ENCODE peak calls at places on chromosomes 2 and 18, in seven cellular contexts. V, K, U, R, G, M and B are unnamed samples.

GRCh38 chr18:45920367-45920766 is 46.8 kb downstream of the EPG5 start:
- DNase-seq in G (peak), V (peak), M (no peak), K (no peak), R (no peak), U (peak), B (no peak)

GRCh38 chr2:17818235-17818634 is 2.0 kb downstream of the MSGN1 start:
- DNase-seq in U (no peak), K (no peak), G (no peak), V (no peak), R (no peak), M (no peak), B (no peak)

GRCh38 chr18:63249781-63250180 is 69.8 kb downstream of the BCL2 start:
- DNase-seq in M (no peak), V (no peak), U (no peak), R (no peak), K (no peak), G (peak), B (no peak)

GRCh38 chr2:33214436-33214835 is 262.0 kb upstream of the RASGRP3 start:
- DNase-seq in G (no peak), M (no peak), R (no peak), K (no peak), U (no peak), V (no peak), B (no peak)

GRCh38 chr2:37711308-37711731 is 39.9 kb upstream of the CDC42EP3 start:
- DNase-seq in R (peak), K (peak), G (no peak), U (no peak), M (no peak), V (no peak), B (no peak)

GRCh38 chr2:233074106-233074505 is 14.0 kb downstream of the INPP5D start:
- DNase-seq in R (peak), M (no peak), K (no peak), V (no peak), U (no peak), G (no peak), B (no peak)

GRCh38 chr18:9825571-9826073 is 60.2 kb upstream of the TXNDC2 start:
- DNase-seq in G (peak), K (peak), V (no peak), U (no peak), M (no peak), R (peak), B (no peak)

GRCh38 chr2:221109552-221109951 is 462.6 kb downstream of the EPHA4 start:
- DNase-seq in V (no peak), U (no peak), K (no peak), M (no peak), G (no peak), R (no peak), B (no peak)

GRCh38 chr2:47072018-47072691 is 83.0 kb downstream of the STPG4 start:
- DNase-seq in V (peak), R (no peak), M (no peak), K (no peak), G (peak), U (no peak), B (no peak)

GRCh38 chr2:166765141-166765540 is 123.1 kb upstream of the XIRP2 start:
- DNase-seq in M (no peak), U (no peak), K (no peak), V (no peak), G (no peak), R (peak), B (no peak)

GRCh38 chr2:45834372-45834771 is 182.9 kb downstream of the PRKCE start:
- DNase-seq in K (no peak), R (no peak), M (no peak), G (no peak), U (no peak), V (no peak), B (no peak)

GRCh38 chr18:199768-200167 is 41.4 kb downstream of the USP14 start:
- DNase-seq in R (no peak), K (no peak), V (no peak), G (no peak), U (no peak), M (no peak), B (no peak)

GRCh38 chr2:11652555-11652954 is 17.4 kb downstream of the NTSR2 start:
- DNase-seq in R (no peak), M (no peak), G (no peak), K (no peak), V (no peak), U (no peak), B (no peak)
- TF ChIP-seq CTCF in R (no peak), M (no peak), G (no peak), K (no peak), V (no peak), U (no peak), B (no peak)

GRCh38 chr18:24023185-24023814 is 8.7 kb downstream of the TTC39C start:
- DNase-seq in V (no peak), R (peak), K (no peak), M (no peak), U (no peak), G (no peak), B (no peak)
- TF ChIP-seq CTCF in V (no peak), R (peak), K (no peak), M (peak), U (no peak), G (no peak), B (no peak)

GRCh38 chr18:11574545-11574944 is 34.9 kb upstream of the SLC35G4 start:
- DNase-seq in V (no peak), M (no peak), R (no peak), U (no peak), G (no peak), K (no peak), B (no peak)

GRCh38 chr18:11570073-11570588 is 39.3 kb upstream of the SLC35G4 start:
- DNase-seq in V (no peak), R (peak), G (no peak), U (no peak), K (no peak), M (no peak), B (no peak)

GRCh38 chr18:11572201-11572600 is 37.2 kb upstream of the SLC35G4 start:
- DNase-seq in M (no peak), G (no peak), R (peak), U (no peak), K (no peak), V (no peak), B (no peak)

GRCh38 chr18:11567391-11567790 is 42.0 kb upstream of the SLC35G4 start:
- DNase-seq in V (no peak), K (no peak), R (peak), M (no peak), U (no peak), G (no peak), B (no peak)

DNA sequence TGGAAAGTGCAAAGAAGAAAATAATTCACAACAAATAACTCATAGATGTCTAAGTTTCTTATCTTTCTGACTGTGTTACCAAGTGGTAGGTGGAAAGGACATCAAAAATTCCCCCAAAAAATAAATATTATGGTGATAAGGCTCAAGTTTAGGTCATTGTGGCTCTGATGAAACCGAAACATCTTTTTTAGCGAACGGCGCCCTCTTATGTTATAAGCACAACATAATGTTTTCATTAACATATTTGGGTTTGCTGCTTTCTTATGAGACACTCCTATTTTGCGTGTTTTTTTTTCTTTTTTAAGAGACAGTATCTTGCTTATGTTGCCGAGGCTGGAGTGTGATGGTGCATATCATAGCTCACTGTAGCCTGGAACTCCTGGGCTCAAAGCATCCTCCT is 38.6 kb upstream of the SLC35G4 start:
- DNase-seq in R (peak), G (no peak), K (no peak), M (no peak), V (no peak), U (no peak), B (no peak)
- TF ChIP-seq CTCF in R (peak), G (no peak), K (peak), M (no peak), V (no peak), U (peak), B (no peak)

GRCh38 chr2:239747274-239747673 is 277.9 kb downstream of the NDUFA10 start:
- DNase-seq in V (no peak), K (no peak), M (no peak), R (no peak), G (no peak), U (no peak), B (no peak)
- TF ChIP-seq CTCF in V (no peak), K (no peak), M (no peak), R (no peak), G (no peak), U (no peak), B (no peak)

DNA sequence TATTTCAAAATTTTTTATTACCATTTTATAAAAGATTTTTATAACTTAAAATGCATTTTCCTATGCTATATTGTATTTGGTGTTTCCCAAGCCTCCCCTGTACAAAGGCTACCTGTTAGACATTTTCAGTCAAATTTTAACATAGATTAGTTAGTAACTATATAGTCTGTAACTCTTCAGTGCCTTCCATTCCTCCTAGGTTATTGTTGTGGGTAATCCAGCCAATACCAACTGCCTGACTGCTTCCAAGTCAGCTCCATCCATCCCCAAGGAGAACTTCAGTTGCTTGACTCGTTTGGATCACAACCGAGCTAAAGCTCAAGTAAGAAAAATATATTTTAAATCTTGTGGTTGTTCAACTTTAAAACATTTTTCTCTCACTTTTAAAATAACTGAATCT is 10.2 kb downstream of the MDH1 start:
- DNase-seq in V (no peak), R (no peak), M (no peak), G (no peak), K (no peak), U (no peak), B (no peak)
- TF ChIP-seq CTCF in V (no peak), R (no peak), M (no peak), G (no peak), K (no peak), U (no peak), B (no peak)

GRCh38 chr18:36496022-36496421 is 198.5 kb downstream of the FHOD3 start:
- DNase-seq in M (no peak), G (no peak), U (no peak), R (no peak), V (no peak), K (no peak), B (no peak)
- TF ChIP-seq CTCF in M (no peak), G (no peak), U (no peak), R (no peak), V (no peak), K (no peak), B (no peak)

DNA sequence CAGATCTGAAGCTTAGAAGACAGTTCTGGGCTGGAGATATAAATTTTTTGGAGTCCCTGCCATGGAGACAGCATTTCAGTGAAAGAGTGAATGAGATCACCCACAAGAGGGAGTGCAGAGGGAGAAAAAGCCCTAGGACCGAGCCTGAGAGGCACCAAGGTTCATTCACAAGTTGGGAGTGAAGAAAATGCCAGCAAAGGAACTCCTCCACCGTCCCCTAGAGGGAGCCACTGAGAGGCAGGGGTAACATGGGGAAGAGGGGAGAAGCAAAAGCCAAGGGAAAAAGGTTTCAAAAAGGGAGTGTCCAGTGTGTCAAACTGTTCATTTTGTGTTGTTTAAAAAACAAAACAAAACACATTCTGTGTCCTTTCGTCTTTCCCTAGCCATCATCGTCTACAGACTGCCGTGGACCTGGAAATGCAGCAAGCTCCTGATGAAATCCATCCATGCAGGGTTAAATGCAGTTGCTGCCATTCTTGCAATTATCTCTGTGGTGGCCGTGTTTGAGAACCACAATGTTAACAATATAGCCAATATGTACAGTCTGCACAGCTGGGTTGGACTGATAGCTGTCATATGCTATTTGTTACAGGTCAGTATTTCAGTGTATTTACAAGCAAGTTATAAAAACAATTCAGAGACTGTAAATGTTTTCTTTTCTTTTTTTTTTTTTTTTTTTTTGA is 19.1 kb downstream of the CYBRD1 start:
- DNase-seq in K (no peak), G (no peak), M (no peak), V (no peak), R (peak), U (no peak), B (no peak)
- TF ChIP-seq CTCF in K (peak), G (no peak), M (peak), V (no peak), R (peak), U (peak), B (no peak)

DNA sequence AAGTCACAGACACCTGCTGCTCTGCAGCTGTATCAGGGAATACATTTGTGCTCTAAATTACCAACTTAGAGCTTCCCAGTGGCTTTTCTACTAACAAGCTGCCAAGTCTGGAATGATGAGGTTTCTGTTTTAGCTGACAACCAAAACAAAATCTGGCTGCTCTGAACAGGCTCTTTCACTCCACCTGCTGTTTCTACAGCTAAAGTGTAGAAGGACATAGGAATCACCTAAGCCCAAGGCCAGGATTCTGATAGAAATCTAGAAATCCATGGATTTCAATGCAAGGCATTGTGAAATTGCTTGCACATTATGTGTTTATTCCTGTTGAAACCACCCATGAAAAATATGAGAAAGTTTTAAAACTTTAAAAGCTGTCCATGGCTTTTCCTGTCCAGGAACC is 201.2 kb downstream of the SUCLG1 start:
- DNase-seq in R (peak), U (no peak), M (no peak), V (no peak), G (no peak), K (no peak), B (no peak)
- TF ChIP-seq CTCF in R (peak), U (no peak), M (no peak), V (no peak), G (no peak), K (no peak), B (no peak)

GRCh38 chr18:55269632-55270031 is 310.4 kb upstream of the CCDC68 start:
- DNase-seq in V (no peak), K (no peak), U (no peak), M (no peak), G (no peak), R (no peak), B (no peak)
- TF ChIP-seq CTCF in V (no peak), K (no peak), U (no peak), M (no peak), G (no peak), R (no peak), B (no peak)

GRCh38 chr2:71802556-71802955 is 345.1 kb downstream of the CYP26B1 start:
- DNase-seq in R (peak), K (no peak), G (no peak), M (no peak), U (peak), V (no peak), B (no peak)

GRCh38 chr2:71803398-71803797 is 344.3 kb downstream of the CYP26B1 start:
- DNase-seq in M (no peak), K (no peak), G (no peak), U (no peak), V (no peak), R (peak), B (no peak)

GRCh38 chr2:71800106-71800809 is 346.9 kb downstream of the DYSF start:
- DNase-seq in K (no peak), M (no peak), R (peak), G (no peak), U (no peak), V (no peak), B (no peak)

GRCh38 chr2:71804251-71804650 is 343.4 kb downstream of the CYP26B1 start:
- DNase-seq in U (peak), M (no peak), R (peak), G (no peak), K (no peak), V (no peak), B (no peak)

DNA sequence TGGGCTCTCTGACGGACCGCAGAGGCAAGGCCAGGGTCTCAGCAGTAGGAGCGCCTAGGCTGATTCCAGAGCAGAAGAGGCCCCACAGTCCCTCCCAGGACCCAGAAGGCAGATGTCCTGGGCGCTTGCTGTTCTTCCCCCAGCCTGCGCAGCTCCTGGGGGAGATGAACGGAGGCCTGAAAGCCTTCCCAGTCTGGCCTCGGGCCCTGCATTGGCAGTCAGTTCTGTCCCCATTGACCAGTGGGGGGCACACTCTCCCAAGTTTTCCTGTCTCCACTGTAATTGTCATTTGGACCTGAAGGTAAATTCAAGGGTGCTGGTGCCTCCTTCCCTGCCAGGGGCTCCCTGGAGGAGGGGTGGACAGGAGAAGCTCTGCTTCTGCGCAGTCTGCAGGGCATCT is 345.7 kb downstream of the CYP26B1 start:
- DNase-seq in R (peak), U (no peak), V (no peak), K (peak), M (no peak), G (peak), B (no peak)
- TF ChIP-seq CTCF in R (peak), U (peak), V (no peak), K (peak), M (peak), G (peak), B (no peak)